ENCODE peak calls at places on chromosomes 12 and 14, in eight cellular contexts. One of them, this sample, is unnamed.

GRCh38 chr12:92075425-92075891 is 70.2 kb downstream of the BTG1 start:
- DNase-seq in WTC11: no peak
- DNase-seq in CD4-positive, alpha-beta T cell: no peak
- DNase-seq in progenitor cell of endocrine pancreas: no peak
- DNase-seq in activated T-helper 1 cell treated with Interleukin-2 at 50 U/mL for 16 hours: no peak
- DNase-seq in endothelial cell: no peak
- DNase-seq in stimulated activated CD8-positive, alpha-beta memory T cell treated with anti-CD3 and anti-CD28 coated beads, Interleukin-4, amount 100 ng/mL, for 4 hours: no peak
- DNase-seq in central memory CD4-positive, alpha-beta T cell: no peak
- DNase-seq in this sample: no peak

GRCh38 chr12:115335048-115335447 is 651.1 kb upstream of the TBX3 start:
- DNase-seq in progenitor cell of endocrine pancreas: no peak
- DNase-seq in WTC11: no peak
- DNase-seq in activated T-helper 1 cell treated with Interleukin-2 at 50 U/mL for 16 hours: no peak
- DNase-seq in stimulated activated CD8-positive, alpha-beta memory T cell treated with anti-CD3 and anti-CD28 coated beads, Interleukin-4, amount 100 ng/mL, for 4 hours: no peak
- DNase-seq in endothelial cell: no peak
- DNase-seq in CD4-positive, alpha-beta T cell: no peak
- DNase-seq in central memory CD4-positive, alpha-beta T cell: no peak
- DNase-seq in this sample: no peak

GRCh38 chr14:75418779-75419768 is 8.7 kb upstream of the JDP2 start:
- DNase-seq in WTC11: peak
- DNase-seq in CD4-positive, alpha-beta T cell: no peak
- DNase-seq in central memory CD4-positive, alpha-beta T cell: no peak
- DNase-seq in stimulated activated CD8-positive, alpha-beta memory T cell treated with anti-CD3 and anti-CD28 coated beads, Interleukin-4, amount 100 ng/mL, for 4 hours: no peak
- DNase-seq in progenitor cell of endocrine pancreas: no peak
- DNase-seq in endothelial cell: peak
- DNase-seq in activated T-helper 1 cell treated with Interleukin-2 at 50 U/mL for 16 hours: no peak
- DNase-seq in this sample: peak

GRCh38 chr14:89578048-89578619 is 161.1 kb upstream of the FOXN3 start:
- DNase-seq in CD4-positive, alpha-beta T cell: no peak
- DNase-seq in progenitor cell of endocrine pancreas: no peak
- DNase-seq in WTC11: no peak
- DNase-seq in activated T-helper 1 cell treated with Interleukin-2 at 50 U/mL for 16 hours: no peak
- DNase-seq in central memory CD4-positive, alpha-beta T cell: no peak
- DNase-seq in endothelial cell: no peak
- DNase-seq in stimulated activated CD8-positive, alpha-beta memory T cell treated with anti-CD3 and anti-CD28 coated beads, Interleukin-4, amount 100 ng/mL, for 4 hours: no peak
- DNase-seq in this sample: no peak

GRCh38 chr14:45089813-45090212 is 5.9 kb downstream of the PRPF39 start:
- DNase-seq in endothelial cell: no peak
- DNase-seq in stimulated activated CD8-positive, alpha-beta memory T cell treated with anti-CD3 and anti-CD28 coated beads, Interleukin-4, amount 100 ng/mL, for 4 hours: no peak
- DNase-seq in central memory CD4-positive, alpha-beta T cell: no peak
- DNase-seq in progenitor cell of endocrine pancreas: no peak
- DNase-seq in activated T-helper 1 cell treated with Interleukin-2 at 50 U/mL for 16 hours: no peak
- DNase-seq in WTC11: no peak
- DNase-seq in CD4-positive, alpha-beta T cell: no peak
- DNase-seq in this sample: no peak

GRCh38 chr14:50037837-50038236 is 78.5 kb downstream of the VCPKMT start:
- DNase-seq in progenitor cell of endocrine pancreas: no peak
- DNase-seq in activated T-helper 1 cell treated with Interleukin-2 at 50 U/mL for 16 hours: no peak
- DNase-seq in stimulated activated CD8-positive, alpha-beta memory T cell treated with anti-CD3 and anti-CD28 coated beads, Interleukin-4, amount 100 ng/mL, for 4 hours: no peak
- DNase-seq in WTC11: no peak
- DNase-seq in endothelial cell: no peak
- DNase-seq in central memory CD4-positive, alpha-beta T cell: no peak
- DNase-seq in CD4-positive, alpha-beta T cell: no peak
- DNase-seq in this sample: no peak

GRCh38 chr14:52911904-52912303 is 38.9 kb downstream of the FERMT2 start:
- DNase-seq in activated T-helper 1 cell treated with Interleukin-2 at 50 U/mL for 16 hours: no peak
- DNase-seq in CD4-positive, alpha-beta T cell: no peak
- DNase-seq in progenitor cell of endocrine pancreas: no peak
- DNase-seq in endothelial cell: no peak
- DNase-seq in stimulated activated CD8-positive, alpha-beta memory T cell treated with anti-CD3 and anti-CD28 coated beads, Interleukin-4, amount 100 ng/mL, for 4 hours: no peak
- DNase-seq in central memory CD4-positive, alpha-beta T cell: no peak
- DNase-seq in WTC11: no peak
- DNase-seq in this sample: no peak

GRCh38 chr12:120261951-120262851 is 3.3 kb downstream of the PXN start:
- DNase-seq in WTC11: no peak
- DNase-seq in central memory CD4-positive, alpha-beta T cell: no peak
- DNase-seq in CD4-positive, alpha-beta T cell: no peak
- DNase-seq in endothelial cell: no peak
- DNase-seq in activated T-helper 1 cell treated with Interleukin-2 at 50 U/mL for 16 hours: no peak
- DNase-seq in stimulated activated CD8-positive, alpha-beta memory T cell treated with anti-CD3 and anti-CD28 coated beads, Interleukin-4, amount 100 ng/mL, for 4 hours: peak
- DNase-seq in progenitor cell of endocrine pancreas: no peak
- DNase-seq in this sample: no peak

GRCh38 chr12:71558445-71558844 is 105.2 kb downstream of the ZFC3H1 start:
- DNase-seq in activated T-helper 1 cell treated with Interleukin-2 at 50 U/mL for 16 hours: no peak
- DNase-seq in progenitor cell of endocrine pancreas: no peak
- DNase-seq in stimulated activated CD8-positive, alpha-beta memory T cell treated with anti-CD3 and anti-CD28 coated beads, Interleukin-4, amount 100 ng/mL, for 4 hours: no peak
- DNase-seq in WTC11: no peak
- DNase-seq in central memory CD4-positive, alpha-beta T cell: no peak
- DNase-seq in CD4-positive, alpha-beta T cell: no peak
- DNase-seq in endothelial cell: no peak
- DNase-seq in this sample: no peak

GRCh38 chr12:131986847-131987398 is 37.2 kb downstream of the EP400 start:
- DNase-seq in endothelial cell: no peak
- DNase-seq in stimulated activated CD8-positive, alpha-beta memory T cell treated with anti-CD3 and anti-CD28 coated beads, Interleukin-4, amount 100 ng/mL, for 4 hours: no peak
- DNase-seq in progenitor cell of endocrine pancreas: no peak
- DNase-seq in activated T-helper 1 cell treated with Interleukin-2 at 50 U/mL for 16 hours: no peak
- DNase-seq in CD4-positive, alpha-beta T cell: no peak
- DNase-seq in central memory CD4-positive, alpha-beta T cell: no peak
- DNase-seq in WTC11: no peak
- DNase-seq in this sample: no peak

GRCh38 chr12:26402648-26403047 is 207.3 kb downstream of the SSPN start:
- DNase-seq in CD4-positive, alpha-beta T cell: no peak
- DNase-seq in central memory CD4-positive, alpha-beta T cell: no peak
- DNase-seq in WTC11: peak
- DNase-seq in activated T-helper 1 cell treated with Interleukin-2 at 50 U/mL for 16 hours: no peak
- DNase-seq in progenitor cell of endocrine pancreas: no peak
- DNase-seq in stimulated activated CD8-positive, alpha-beta memory T cell treated with anti-CD3 and anti-CD28 coated beads, Interleukin-4, amount 100 ng/mL, for 4 hours: no peak
- DNase-seq in endothelial cell: no peak
- DNase-seq in this sample: no peak

GRCh38 chr14:91484744-91485143 is 25.4 kb downstream of the PPP4R3A start:
- DNase-seq in CD4-positive, alpha-beta T cell: no peak
- DNase-seq in progenitor cell of endocrine pancreas: no peak
- DNase-seq in WTC11: no peak
- DNase-seq in central memory CD4-positive, alpha-beta T cell: no peak
- DNase-seq in stimulated activated CD8-positive, alpha-beta memory T cell treated with anti-CD3 and anti-CD28 coated beads, Interleukin-4, amount 100 ng/mL, for 4 hours: no peak
- DNase-seq in endothelial cell: no peak
- DNase-seq in activated T-helper 1 cell treated with Interleukin-2 at 50 U/mL for 16 hours: no peak
- DNase-seq in this sample: no peak

GRCh38 chr14:50069325-50069724 is 47.0 kb downstream of the VCPKMT start:
- DNase-seq in stimulated activated CD8-positive, alpha-beta memory T cell treated with anti-CD3 and anti-CD28 coated beads, Interleukin-4, amount 100 ng/mL, for 4 hours: no peak
- DNase-seq in CD4-positive, alpha-beta T cell: no peak
- DNase-seq in endothelial cell: no peak
- DNase-seq in progenitor cell of endocrine pancreas: no peak
- DNase-seq in WTC11: no peak
- DNase-seq in activated T-helper 1 cell treated with Interleukin-2 at 50 U/mL for 16 hours: no peak
- DNase-seq in central memory CD4-positive, alpha-beta T cell: no peak
- DNase-seq in this sample: no peak

GRCh38 chr12:107477946-107478610 is 207.5 kb upstream of the PWP1 start:
- DNase-seq in activated T-helper 1 cell treated with Interleukin-2 at 50 U/mL for 16 hours: no peak
- DNase-seq in WTC11: no peak
- DNase-seq in stimulated activated CD8-positive, alpha-beta memory T cell treated with anti-CD3 and anti-CD28 coated beads, Interleukin-4, amount 100 ng/mL, for 4 hours: no peak
- DNase-seq in CD4-positive, alpha-beta T cell: no peak
- DNase-seq in central memory CD4-positive, alpha-beta T cell: no peak
- DNase-seq in progenitor cell of endocrine pancreas: no peak
- DNase-seq in endothelial cell: no peak
- DNase-seq in this sample: no peak

GRCh38 chr14:99626041-99626648 is 18.8 kb upstream of the HHIPL1 start:
- DNase-seq in endothelial cell: no peak
- DNase-seq in stimulated activated CD8-positive, alpha-beta memory T cell treated with anti-CD3 and anti-CD28 coated beads, Interleukin-4, amount 100 ng/mL, for 4 hours: no peak
- DNase-seq in central memory CD4-positive, alpha-beta T cell: no peak
- DNase-seq in CD4-positive, alpha-beta T cell: no peak
- DNase-seq in activated T-helper 1 cell treated with Interleukin-2 at 50 U/mL for 16 hours: no peak
- DNase-seq in progenitor cell of endocrine pancreas: no peak
- DNase-seq in WTC11: no peak
- DNase-seq in this sample: no peak

GRCh38 chr14:93056166-93056839 is 59.4 kb downstream of the ITPK1 start:
- DNase-seq in progenitor cell of endocrine pancreas: no peak
- DNase-seq in WTC11: no peak
- DNase-seq in stimulated activated CD8-positive, alpha-beta memory T cell treated with anti-CD3 and anti-CD28 coated beads, Interleukin-4, amount 100 ng/mL, for 4 hours: no peak
- DNase-seq in activated T-helper 1 cell treated with Interleukin-2 at 50 U/mL for 16 hours: no peak
- DNase-seq in central memory CD4-positive, alpha-beta T cell: no peak
- DNase-seq in CD4-positive, alpha-beta T cell: no peak
- DNase-seq in endothelial cell: no peak
- DNase-seq in this sample: no peak

GRCh38 chr12:101616027-101616494 is 21.3 kb downstream of the MYBPC1 start:
- DNase-seq in endothelial cell: no peak
- DNase-seq in progenitor cell of endocrine pancreas: no peak
- DNase-seq in stimulated activated CD8-positive, alpha-beta memory T cell treated with anti-CD3 and anti-CD28 coated beads, Interleukin-4, amount 100 ng/mL, for 4 hours: no peak
- DNase-seq in central memory CD4-positive, alpha-beta T cell: no peak
- DNase-seq in CD4-positive, alpha-beta T cell: no peak
- DNase-seq in WTC11: no peak
- DNase-seq in activated T-helper 1 cell treated with Interleukin-2 at 50 U/mL for 16 hours: no peak
- DNase-seq in this sample: no peak